ENCODE peak calls at places on chromosomes 4 and X, in four cellular contexts. Z is HL-60, U is GM12878, G is K562. H is an unnamed sample.

GRCh38 chrX:138917781-138918180 is 206.3 kb upstream of the FGF13 start:
- DNase-seq in Z (no peak), U (no peak), G (no peak), H (no peak)

GRCh38 chr4:168474660-168475320 is 5.5 kb downstream of the DDX60L start:
- DNase-seq in G (no peak), U (no peak), Z (no peak), H (no peak)

GRCh38 chrX:119755981-119756533 is 2.3 kb upstream of the SOWAHD start:
- DNase-seq in U (peak), Z (no peak), G (no peak), H (peak)

GRCh38 chrX:70096052-70096451 is 33.8 kb downstream of the OTUD6A start:
- DNase-seq in Z (no peak), U (no peak), G (peak), H (no peak)

GRCh38 chrX:68332156-68332823 is 101.0 kb downstream of the OPHN1 start:
- DNase-seq in G (no peak), U (no peak), Z (no peak), H (no peak)

GRCh38 chr4:117479673-117480072 is 394.3 kb upstream of the TRAM1L1 start:
- DNase-seq in U (no peak), Z (no peak), G (no peak), H (no peak)

GRCh38 chr4:42150653-42151567 is 1.5 kb downstream of the BEND4 start:
- DNase-seq in U (no peak), Z (no peak), G (no peak), H (peak)

GRCh38 chrX:373641-374471 is 12.9 kb downstream of the PPP2R3B start:
- DNase-seq in Z (no peak), U (no peak), G (no peak), H (peak)

GRCh38 chrX:2710496-2710895 is 19.4 kb downstream of the CD99 start:
- DNase-seq in Z (no peak), G (no peak), U (no peak), H (no peak)

GRCh38 chrX:36159254-36159653 is 239.7 kb downstream of the CFAP47 start:
- DNase-seq in Z (no peak), U (no peak), G (no peak), H (no peak)

GRCh38 chrX:23422912-23423311 is 88.3 kb downstream of the PTCHD1 start:
- DNase-seq in U (no peak), Z (no peak), G (no peak), H (no peak)

GRCh38 chr4:71186257-71186565 is 152.6 kb upstream of the SLC4A4 start:
- DNase-seq in Z (no peak), G (no peak), U (no peak), H (no peak)

GRCh38 chr4:83686166-83686565 is 150.3 kb downstream of the GPAT3 start:
- DNase-seq in U (no peak), Z (no peak), G (no peak), H (no peak)

GRCh38 chrX:70554081-70554480 is 109.4 kb downstream of the DLG3 start:
- DNase-seq in Z (no peak), U (no peak), G (peak), H (no peak)

GRCh38 chr4:141538001-141538400 is 98.4 kb upstream of the IL15 start:
- DNase-seq in U (no peak), G (no peak), Z (no peak), H (no peak)

GRCh38 chrX:105480646-105481310 is 260.3 kb upstream of the TEX13A start:
- DNase-seq in Z (no peak), U (no peak), G (no peak), H (no peak)

GRCh38 chr4:85825937-85826678 is 351.2 kb downstream of the ARHGAP24 start:
- DNase-seq in U (no peak), G (no peak), Z (no peak), H (no peak)

GRCh38 chrX:8668797-8669196 is 63.1 kb downstream of the ANOS1 start:
- DNase-seq in Z (no peak), U (no peak), G (no peak), H (no peak)

GRCh38 chr4:165208741-165209388 is 1.5 kb downstream of the KLHL2 start:
- DNase-seq in Z (no peak), G (peak), U (no peak), H (no peak)

GRCh38 chr4:86939737-86940141 is 4.9 kb downstream of the AFF1 start:
- DNase-seq in G (no peak), U (peak), Z (no peak), H (peak)

GRCh38 chrX:131895002-131895401 is 128.1 kb upstream of the STK26 start:
- DNase-seq in U (no peak), G (peak), Z (no peak), H (no peak)

GRCh38 chr4:182756161-182756690 is 161.0 kb downstream of the DCTD start:
- DNase-seq in Z (no peak), G (no peak), U (no peak), H (no peak)

GRCh38 chr4:1746919-1747602 is 25.7 kb downstream of the TACC3 start:
- DNase-seq in G (no peak), U (no peak), Z (no peak), H (no peak)

GRCh38 chr4:138186264-138186663 is 55.9 kb downstream of the SLC7A11 start:
- DNase-seq in G (no peak), Z (no peak), U (no peak), H (no peak)

GRCh38 chr4:80103615-80104014 is 30.6 kb upstream of the ANTXR2 start:
- DNase-seq in G (no peak), U (no peak), Z (no peak), H (no peak)

GRCh38 chrX:25178555-25178954 is 162.8 kb upstream of the ARX start:
- DNase-seq in Z (no peak), G (no peak), U (no peak), H (no peak)

GRCh38 chr4:108716340-108716739 is 46.5 kb downstream of the ETNPPL start:
- DNase-seq in Z (no peak), U (no peak), G (no peak), H (no peak)

GRCh38 chrX:155632424-155633100 is 19.8 kb upstream of the TMLHE start:
- DNase-seq in G (no peak), U (peak), Z (no peak), H (no peak)

GRCh38 chr4:76562161-76562560 is 127.1 kb downstream of the SHROOM3 start:
- DNase-seq in U (no peak), G (no peak), Z (no peak), H (no peak)

GRCh38 chr4:187208641-187209040 is 485.0 kb upstream of the FAT1 start:
- DNase-seq in U (no peak), Z (no peak), G (no peak), H (no peak)

GRCh38 chr4:55397024-55397520 is 1.3 kb downstream of the TMEM165 start:
- DNase-seq in G (no peak), U (no peak), Z (no peak), H (no peak)

GRCh38 chr4:151808120-151808529 is 47.3 kb upstream of the GATB start:
- DNase-seq in U (no peak), G (no peak), Z (no peak), H (no peak)

GRCh38 chr4:2402053-2402452 is 16.4 kb downstream of the ZFYVE28 start:
- DNase-seq in Z (no peak), G (peak), U (no peak), H (no peak)

GRCh38 chr4:31016322-31017061 is 296.3 kb downstream of the PCDH7 start:
- DNase-seq in U (no peak), Z (no peak), G (no peak), H (no peak)

GRCh38 chr4:27010334-27010940 is 149.8 kb downstream of the STIM2 start:
- DNase-seq in U (peak), Z (no peak), G (peak), H (no peak)

GRCh38 chr4:75122424-75123014 is 189.6 kb downstream of the PARM1 start:
- DNase-seq in G (no peak), U (no peak), Z (no peak), H (no peak)

GRCh38 chr4:81635747-81636146 is 164.0 kb upstream of the RASGEF1B start:
- DNase-seq in Z (peak), U (peak), G (no peak), H (no peak)

GRCh38 chr4:123506311-123506685 is 109.7 kb downstream of the SPRY1 start:
- DNase-seq in G (no peak), Z (no peak), U (no peak), H (no peak)
- TF ChIP-seq POLR2AphosphoS5 in G (no peak), Z (no peak), U (no peak), H (no peak)

GRCh38 chrX:56759736-56760409 is 30.8 kb downstream of the NBDY start:
- DNase-seq in U (no peak), G (no peak), Z (no peak), H (no peak)

GRCh38 chrX:56762220-56762619 is 33.2 kb downstream of the NBDY start:
- DNase-seq in G (no peak), Z (no peak), U (no peak), H (no peak)

GRCh38 chrX:56758456-56758855 is 29.4 kb downstream of the NBDY start:
- DNase-seq in U (no peak), G (no peak), Z (no peak), H (no peak)

GRCh38 chrX:56761167-56761566 is 32.1 kb downstream of the NBDY start:
- DNase-seq in G (no peak), U (no peak), Z (no peak), H (no peak)

GRCh38 chrX:56757327-56757726 is 28.3 kb downstream of the NBDY start:
- DNase-seq in Z (no peak), G (no peak), U (no peak), H (no peak)
- TF ChIP-seq SPI1 in Z (no peak), G (no peak), U (no peak), H (no peak)

GRCh38 chrX:153333821-153334653 is at the start of gene ZNF275:
- DNase-seq in Z (peak), G (peak), U (no peak), H (peak)
- TF ChIP-seq POLR2AphosphoS5 in Z (peak), G (peak), U (peak), H (no peak)

DNA sequence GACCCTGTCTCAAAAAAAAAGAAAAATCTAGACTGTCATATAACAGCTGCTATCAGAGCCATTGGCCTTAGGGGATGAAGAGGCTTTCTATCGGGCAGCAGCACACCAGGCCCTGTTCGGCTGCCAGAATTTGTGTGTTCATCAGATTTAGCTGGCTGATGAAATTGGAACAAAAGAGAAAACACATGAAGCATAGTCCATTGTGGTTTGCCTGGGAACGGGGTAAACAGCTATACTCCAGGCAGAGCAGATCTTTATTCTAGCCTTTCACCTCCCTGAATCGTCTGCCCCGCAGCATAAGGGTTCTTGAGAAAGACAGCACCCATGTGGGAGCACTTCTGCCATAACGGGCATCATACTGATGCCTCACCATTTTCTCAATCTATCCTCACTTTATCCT is 11.6 kb downstream of the TKTL1 start:
- DNase-seq in U (no peak), Z (no peak), G (no peak), H (no peak)
- TF ChIP-seq SPI1 in U (no peak), Z (no peak), G (no peak), H (no peak)

DNA sequence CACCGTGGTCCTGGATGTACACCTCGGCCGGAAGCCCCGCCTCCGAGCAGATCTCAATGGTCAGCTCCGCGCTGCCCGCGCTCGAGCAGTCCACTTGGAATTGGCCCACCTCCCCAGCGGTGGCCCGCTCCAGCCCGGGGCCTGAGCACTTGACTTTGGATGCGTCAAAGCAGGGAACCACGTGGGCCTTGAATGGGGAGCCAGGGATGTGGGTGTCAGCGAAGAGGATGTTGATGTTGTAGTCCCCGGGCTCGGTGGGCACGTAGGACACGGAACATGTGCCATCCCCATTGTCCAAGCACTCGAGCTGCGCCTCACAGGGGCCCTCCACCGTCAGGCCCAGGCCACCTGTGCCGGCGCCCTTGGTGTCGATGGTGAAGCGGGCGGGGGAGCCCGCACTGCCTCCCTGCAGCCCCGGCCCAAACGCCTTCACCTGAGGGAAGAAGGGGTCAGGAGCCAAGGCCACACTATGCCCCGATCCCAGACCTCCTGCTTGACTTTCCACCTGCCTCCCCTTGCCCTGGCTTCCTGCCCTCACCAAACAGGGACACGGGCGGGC is 14.2 kb downstream of the FLNA start:
- DNase-seq in U (no peak), G (no peak), Z (peak), H (no peak)
- TF ChIP-seq POLR2AphosphoS5 in U (no peak), G (no peak), Z (no peak), H (no peak)